ENCODE peak calls at places on chromosomes 7 and 10, in eight cellular contexts. One of them, this sample, is unnamed.

GRCh38 chr7:105399043-105399725 is 10.5 kb upstream of the SRPK2 start:
- DNase-seq in CD8-positive, alpha-beta memory T cell: no peak
- DNase-seq in DND-41: no peak
- DNase-seq in mammary epithelial cell: no peak
- DNase-seq in AG04450: no peak
- DNase-seq in GM23338: peak; percentile 39
- DNase-seq in psoas muscle: no peak
- DNase-seq in Peyer's patch: no peak
- DNase-seq in this sample: no peak

GRCh38 chr7:10934292-10934691 is 39.4 kb upstream of the PHF14 start:
- DNase-seq in CD8-positive, alpha-beta memory T cell: no peak
- DNase-seq in DND-41: no peak
- DNase-seq in mammary epithelial cell: no peak
- DNase-seq in AG04450: peak; percentile 29
- DNase-seq in GM23338: no peak
- DNase-seq in psoas muscle: no peak
- DNase-seq in Peyer's patch: no peak
- DNase-seq in this sample: no peak

GRCh38 chr7:50657341-50657873 is 92.2 kb upstream of the DDC start:
- DNase-seq in CD8-positive, alpha-beta memory T cell: no peak
- DNase-seq in DND-41: no peak
- DNase-seq in mammary epithelial cell: no peak
- DNase-seq in AG04450: no peak
- DNase-seq in GM23338: no peak
- DNase-seq in psoas muscle: peak; percentile 87
- DNase-seq in Peyer's patch: no peak
- DNase-seq in this sample: no peak

GRCh38 chr10:84540617-84541288 is 212.4 kb downstream of the CCSER2 start:
- DNase-seq in CD8-positive, alpha-beta memory T cell: peak; percentile 49
- DNase-seq in DND-41: peak; percentile 56
- DNase-seq in mammary epithelial cell: peak; percentile 45
- DNase-seq in AG04450: no peak
- DNase-seq in GM23338: peak; percentile 91
- DNase-seq in psoas muscle: peak; percentile 58
- DNase-seq in Peyer's patch: peak; percentile 26
- DNase-seq in this sample: peak; percentile 14

GRCh38 chr7:118094044-118094443 is 89.9 kb upstream of the LSM8 start:
- DNase-seq in CD8-positive, alpha-beta memory T cell: no peak
- DNase-seq in DND-41: no peak
- DNase-seq in mammary epithelial cell: no peak
- DNase-seq in AG04450: no peak
- DNase-seq in GM23338: no peak
- DNase-seq in psoas muscle: no peak
- DNase-seq in Peyer's patch: no peak
- DNase-seq in this sample: no peak

GRCh38 chr10:80493482-80494021 is 39.4 kb downstream of the TSPAN14 start:
- DNase-seq in CD8-positive, alpha-beta memory T cell: peak; percentile 67
- DNase-seq in DND-41: peak; percentile 75
- DNase-seq in mammary epithelial cell: no peak
- DNase-seq in AG04450: no peak
- DNase-seq in GM23338: no peak
- DNase-seq in psoas muscle: no peak
- DNase-seq in Peyer's patch: no peak
- DNase-seq in this sample: peak; percentile 97

GRCh38 chr10:32955299-32955772 is 2.7 kb downstream of the ITGB1 start:
- DNase-seq in CD8-positive, alpha-beta memory T cell: no peak
- DNase-seq in DND-41: no peak
- DNase-seq in mammary epithelial cell: no peak
- DNase-seq in AG04450: no peak
- DNase-seq in GM23338: no peak
- DNase-seq in psoas muscle: no peak
- DNase-seq in Peyer's patch: no peak
- DNase-seq in this sample: no peak

GRCh38 chr10:45379891-45380540 is 6.0 kb downstream of the ALOX5 start:
- DNase-seq in CD8-positive, alpha-beta memory T cell: no peak
- DNase-seq in DND-41: no peak
- DNase-seq in mammary epithelial cell: no peak
- DNase-seq in AG04450: no peak
- DNase-seq in GM23338: no peak
- DNase-seq in psoas muscle: peak; percentile 33
- DNase-seq in Peyer's patch: peak; percentile 57
- DNase-seq in this sample: no peak

GRCh38 chr7:13851756-13852155 is 137.7 kb downstream of the ETV1 start:
- DNase-seq in CD8-positive, alpha-beta memory T cell: no peak
- DNase-seq in DND-41: no peak
- DNase-seq in mammary epithelial cell: no peak
- DNase-seq in AG04450: peak; percentile 76
- DNase-seq in GM23338: peak; percentile 34
- DNase-seq in psoas muscle: no peak
- DNase-seq in Peyer's patch: no peak
- DNase-seq in this sample: no peak

GRCh38 chr7:13989138-13989943 is at the start of gene ETV1:
- DNase-seq in CD8-positive, alpha-beta memory T cell: no peak
- DNase-seq in DND-41: no peak
- DNase-seq in mammary epithelial cell: peak; percentile 56
- DNase-seq in AG04450: no peak
- DNase-seq in GM23338: peak; percentile 98
- DNase-seq in psoas muscle: peak; percentile 46
- DNase-seq in Peyer's patch: no peak
- DNase-seq in this sample: no peak

GRCh38 chr7:107972075-107972482 is 30.9 kb downstream of the LAMB1 start:
- DNase-seq in CD8-positive, alpha-beta memory T cell: no peak
- DNase-seq in DND-41: no peak
- DNase-seq in mammary epithelial cell: no peak
- DNase-seq in AG04450: peak; percentile 70
- DNase-seq in GM23338: no peak
- DNase-seq in psoas muscle: no peak
- DNase-seq in Peyer's patch: no peak
- DNase-seq in this sample: no peak

GRCh38 chr7:22443370-22444180 is 56.4 kb downstream of the STEAP1B start:
- DNase-seq in CD8-positive, alpha-beta memory T cell: no peak
- DNase-seq in DND-41: no peak
- DNase-seq in mammary epithelial cell: peak; percentile 24
- DNase-seq in AG04450: no peak
- DNase-seq in GM23338: no peak
- DNase-seq in psoas muscle: no peak
- DNase-seq in Peyer's patch: no peak
- DNase-seq in this sample: no peak

GRCh38 chr10:16957038-16957437 is 139.8 kb upstream of the RSU1 start:
- DNase-seq in CD8-positive, alpha-beta memory T cell: no peak
- DNase-seq in DND-41: no peak
- DNase-seq in mammary epithelial cell: no peak
- DNase-seq in AG04450: no peak
- DNase-seq in GM23338: no peak
- DNase-seq in psoas muscle: no peak
- DNase-seq in Peyer's patch: no peak
- DNase-seq in this sample: no peak

GRCh38 chr10:86599729-86600128 is 54.6 kb upstream of the OPN4 start:
- DNase-seq in CD8-positive, alpha-beta memory T cell: no peak
- DNase-seq in DND-41: peak; percentile 12
- DNase-seq in mammary epithelial cell: no peak
- DNase-seq in AG04450: no peak
- DNase-seq in GM23338: peak; percentile 79
- DNase-seq in psoas muscle: no peak
- DNase-seq in Peyer's patch: no peak
- DNase-seq in this sample: peak; percentile 35

GRCh38 chr10:102064868-102065560 is at the start of gene HPS6:
- DNase-seq in CD8-positive, alpha-beta memory T cell: peak; percentile 84
- DNase-seq in DND-41: peak; percentile 90
- DNase-seq in mammary epithelial cell: peak; percentile 93
- DNase-seq in AG04450: peak; percentile 51
- DNase-seq in GM23338: peak; percentile 83
- DNase-seq in psoas muscle: peak; percentile 94
- DNase-seq in Peyer's patch: peak; percentile 87
- DNase-seq in this sample: peak; percentile 71

GRCh38 chr7:28423919-28424514 is 11.7 kb downstream of the CREB5 start:
- DNase-seq in CD8-positive, alpha-beta memory T cell: no peak
- DNase-seq in DND-41: no peak
- DNase-seq in mammary epithelial cell: no peak
- DNase-seq in AG04450: no peak
- DNase-seq in GM23338: no peak
- DNase-seq in psoas muscle: no peak
- DNase-seq in Peyer's patch: no peak
- DNase-seq in this sample: no peak

GRCh38 chr7:104943502-104944343 is 70.3 kb upstream of the KMT2E start:
- DNase-seq in CD8-positive, alpha-beta memory T cell: peak; percentile 69
- DNase-seq in DND-41: peak; percentile 39
- DNase-seq in mammary epithelial cell: peak; percentile 68
- DNase-seq in AG04450: no peak
- DNase-seq in GM23338: no peak
- DNase-seq in psoas muscle: no peak
- DNase-seq in Peyer's patch: peak; percentile 69
- DNase-seq in this sample: peak; percentile 72

GRCh38 chr10:104072786-104073185 is 12.9 kb downstream of the COL17A1 start:
- DNase-seq in CD8-positive, alpha-beta memory T cell: no peak
- DNase-seq in DND-41: no peak
- DNase-seq in mammary epithelial cell: no peak
- DNase-seq in AG04450: no peak
- DNase-seq in GM23338: no peak
- DNase-seq in psoas muscle: no peak
- DNase-seq in Peyer's patch: no peak
- DNase-seq in this sample: no peak

GRCh38 chr10:49613160-49613881 is 516 bp upstream of the CHAT start:
- DNase-seq in CD8-positive, alpha-beta memory T cell: no peak
- DNase-seq in DND-41: no peak
- DNase-seq in mammary epithelial cell: no peak
- DNase-seq in AG04450: no peak
- DNase-seq in GM23338: peak; percentile 36
- DNase-seq in psoas muscle: no peak
- DNase-seq in Peyer's patch: no peak
- DNase-seq in this sample: no peak
- H3K4me3 ChIP-seq in CD8-positive, alpha-beta memory T cell: no peak overlapping the region
- H3K4me3 ChIP-seq in DND-41: no peak overlapping the region
- H3K4me3 ChIP-seq in mammary epithelial cell: no peak overlapping the region
- H3K4me3 ChIP-seq in AG04450: no peak overlapping the region
- H3K4me3 ChIP-seq in GM23338: peak overlapping the region; percentile 79
- H3K4me3 ChIP-seq in psoas muscle: no peak overlapping the region
- H3K4me3 ChIP-seq in Peyer's patch: no peak overlapping the region
- H3K4me3 ChIP-seq in this sample: peak overlapping the region; percentile 49

GRCh38 chr10:132521466-132522102 is 16.0 kb upstream of the INPP5A start:
- DNase-seq in CD8-positive, alpha-beta memory T cell: no peak
- DNase-seq in DND-41: no peak
- DNase-seq in mammary epithelial cell: no peak
- DNase-seq in AG04450: no peak
- DNase-seq in GM23338: no peak
- DNase-seq in psoas muscle: no peak
- DNase-seq in Peyer's patch: no peak
- DNase-seq in this sample: no peak

GRCh38 chr10:132520147-132520811 is 17.3 kb upstream of the INPP5A start:
- DNase-seq in CD8-positive, alpha-beta memory T cell: no peak
- DNase-seq in DND-41: no peak
- DNase-seq in mammary epithelial cell: no peak
- DNase-seq in AG04450: no peak
- DNase-seq in GM23338: no peak
- DNase-seq in psoas muscle: no peak
- DNase-seq in Peyer's patch: no peak
- DNase-seq in this sample: no peak

GRCh38 chr10:132519382-132520146 is 18.0 kb upstream of the INPP5A start:
- DNase-seq in CD8-positive, alpha-beta memory T cell: no peak
- DNase-seq in DND-41: no peak
- DNase-seq in mammary epithelial cell: no peak
- DNase-seq in AG04450: no peak
- DNase-seq in GM23338: no peak
- DNase-seq in psoas muscle: no peak
- DNase-seq in Peyer's patch: no peak
- DNase-seq in this sample: no peak

GRCh38 chr10:132522521-132523411 is 14.8 kb upstream of the INPP5A start:
- DNase-seq in CD8-positive, alpha-beta memory T cell: no peak
- DNase-seq in DND-41: no peak
- DNase-seq in mammary epithelial cell: no peak
- DNase-seq in AG04450: no peak
- DNase-seq in GM23338: no peak
- DNase-seq in psoas muscle: no peak
- DNase-seq in Peyer's patch: no peak
- DNase-seq in this sample: no peak

GRCh38 chr10:132521041-132521465 is 16.5 kb upstream of the INPP5A start:
- DNase-seq in CD8-positive, alpha-beta memory T cell: no peak
- DNase-seq in DND-41: no peak
- DNase-seq in mammary epithelial cell: no peak
- DNase-seq in AG04450: no peak
- DNase-seq in GM23338: no peak
- DNase-seq in psoas muscle: no peak
- DNase-seq in Peyer's patch: no peak
- DNase-seq in this sample: no peak
- H3K4me3 ChIP-seq in CD8-positive, alpha-beta memory T cell: no peak overlapping the region
- H3K4me3 ChIP-seq in DND-41: no peak overlapping the region
- H3K4me3 ChIP-seq in mammary epithelial cell: no peak overlapping the region
- H3K4me3 ChIP-seq in AG04450: no peak overlapping the region
- H3K4me3 ChIP-seq in GM23338: no peak overlapping the region
- H3K4me3 ChIP-seq in psoas muscle: no peak overlapping the region
- H3K4me3 ChIP-seq in Peyer's patch: no peak overlapping the region
- H3K4me3 ChIP-seq in this sample: no peak overlapping the region

GRCh38 chr7:31335889-31336201 is 4.7 kb downstream of the NEUROD6 start:
- DNase-seq in CD8-positive, alpha-beta memory T cell: no peak
- DNase-seq in DND-41: no peak
- DNase-seq in mammary epithelial cell: no peak
- DNase-seq in AG04450: no peak
- DNase-seq in GM23338: peak; percentile 63
- DNase-seq in psoas muscle: no peak
- DNase-seq in Peyer's patch: no peak
- DNase-seq in this sample: no peak

GRCh38 chr7:31335161-31335888 is 5.2 kb downstream of the NEUROD6 start:
- DNase-seq in CD8-positive, alpha-beta memory T cell: no peak
- DNase-seq in DND-41: no peak
- DNase-seq in mammary epithelial cell: no peak
- DNase-seq in AG04450: no peak
- DNase-seq in GM23338: no peak
- DNase-seq in psoas muscle: no peak
- DNase-seq in Peyer's patch: no peak
- DNase-seq in this sample: no peak

GRCh38 chr7:31336202-31337035 is 4.1 kb downstream of the NEUROD6 start:
- DNase-seq in CD8-positive, alpha-beta memory T cell: no peak
- DNase-seq in DND-41: no peak
- DNase-seq in mammary epithelial cell: no peak
- DNase-seq in AG04450: no peak
- DNase-seq in GM23338: peak; percentile 65
- DNase-seq in psoas muscle: no peak
- DNase-seq in Peyer's patch: no peak
- DNase-seq in this sample: no peak

DNA sequence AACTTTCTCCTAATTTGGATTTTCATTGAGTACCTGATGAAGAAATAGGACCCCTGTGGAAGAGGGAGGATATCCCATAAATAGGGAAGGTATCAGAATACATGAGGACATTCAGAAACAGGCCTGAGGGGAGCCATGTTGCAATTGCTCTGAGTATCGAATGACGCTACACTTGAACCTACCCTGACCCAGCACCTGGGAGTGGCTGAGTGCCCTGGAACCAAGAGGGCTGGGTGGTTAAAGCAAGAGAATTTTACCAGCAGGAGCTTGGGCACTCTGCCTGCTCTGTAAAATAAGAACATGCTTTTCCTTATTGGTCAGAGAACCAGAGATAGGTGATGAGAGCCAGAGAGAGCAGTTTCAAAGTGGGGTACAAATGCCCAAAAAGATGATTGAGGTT is 7.2 kb downstream of the NEUROD6 start:
- DNase-seq in CD8-positive, alpha-beta memory T cell: no peak
- DNase-seq in DND-41: no peak
- DNase-seq in mammary epithelial cell: no peak
- DNase-seq in AG04450: no peak
- DNase-seq in GM23338: no peak
- DNase-seq in psoas muscle: no peak
- DNase-seq in Peyer's patch: no peak
- DNase-seq in this sample: no peak
- H3K4me3 ChIP-seq in CD8-positive, alpha-beta memory T cell: no peak overlapping the region
- H3K4me3 ChIP-seq in DND-41: no peak overlapping the region
- H3K4me3 ChIP-seq in mammary epithelial cell: no peak overlapping the region
- H3K4me3 ChIP-seq in AG04450: no peak overlapping the region
- H3K4me3 ChIP-seq in GM23338: no peak overlapping the region
- H3K4me3 ChIP-seq in psoas muscle: no peak overlapping the region
- H3K4me3 ChIP-seq in Peyer's patch: no peak overlapping the region
- H3K4me3 ChIP-seq in this sample: no peak overlapping the region

GRCh38 chr7:44885394-44886317 is at the start of gene PURB:
- DNase-seq in CD8-positive, alpha-beta memory T cell: peak; percentile 98
- DNase-seq in DND-41: peak; percentile 95
- DNase-seq in mammary epithelial cell: peak; percentile 99
- DNase-seq in AG04450: peak; percentile 92
- DNase-seq in GM23338: peak; percentile 96
- DNase-seq in psoas muscle: peak; percentile 96
- DNase-seq in Peyer's patch: peak; percentile 95
- DNase-seq in this sample: peak; percentile 90
- H3K4me3 ChIP-seq in CD8-positive, alpha-beta memory T cell: peak within 1 kb of the TSS; percentile 98
- H3K4me3 ChIP-seq in DND-41: peak within 1 kb of the TSS; percentile 95
- H3K4me3 ChIP-seq in mammary epithelial cell: peak within 1 kb of the TSS; percentile 94
- H3K4me3 ChIP-seq in AG04450: peak within 1 kb of the TSS; percentile 94
- H3K4me3 ChIP-seq in GM23338: peak within 1 kb of the TSS; percentile 98
- H3K4me3 ChIP-seq in psoas muscle: peak within 1 kb of the TSS; percentile 97
- H3K4me3 ChIP-seq in Peyer's patch: peak within 1 kb of the TSS; percentile 88
- H3K4me3 ChIP-seq in this sample: peak within 1 kb of the TSS; percentile 89

This sample was measured in Jurkat, Clone E6-1.